ENCODE peak calls at places on chromosome 11, in ten cellular contexts. X is mesothelial cell of epicardium; P is RPMI8226; M is T-helper 17 cell; N is renal cortical epithelial cell; V is activated naive CD4-positive, alpha-beta T cell treated with Interleukin-2 at 50 U/mL for 16 hours; Y is MM.1S; U is left cardiac atrium; G is iPS DF 19.7; K is NB4. L is an unnamed sample.

GRCh38 chr11:119389611-119390254 is 8.2 kb upstream of the USP2 start:
- DNase-seq in X (no peak), P (peak), M (no peak), N (no peak), V (no peak), Y (peak), U (no peak), G (no peak), K (no peak), L (no peak)

GRCh38 chr11:13984616-13985474 is 22.3 kb downstream of the SPON1 start:
- DNase-seq in X (no peak), P (no peak), M (no peak), N (no peak), V (no peak), Y (no peak), U (no peak), G (no peak), K (no peak), L (no peak)

GRCh38 chr11:128745296-128746183 is 51.7 kb downstream of the FLI1 start:
- DNase-seq in X (no peak), P (no peak), M (no peak), N (no peak), V (no peak), Y (no peak), U (peak), G (no peak), K (no peak), L (no peak)

GRCh38 chr11:73198677-73199076 is 19.4 kb upstream of the P2RY2 start:
- DNase-seq in X (no peak), P (no peak), M (no peak), N (peak), V (no peak), Y (no peak), U (no peak), G (no peak), K (peak), L (no peak)

GRCh38 chr11:690738-691633 is 4.0 kb downstream of the DEAF1 start:
- DNase-seq in X (no peak), P (no peak), M (no peak), N (no peak), V (no peak), Y (no peak), U (no peak), G (no peak), K (peak), L (no peak)

GRCh38 chr11:102026217-102026616 is 21.0 kb upstream of the CFAP300 start:
- DNase-seq in X (no peak), P (no peak), M (no peak), N (peak), V (no peak), Y (no peak), U (no peak), G (no peak), K (no peak), L (no peak)

GRCh38 chr11:57735655-57736298 is 5.5 kb upstream of the SELENOH start:
- DNase-seq in X (no peak), P (no peak), M (no peak), N (no peak), V (no peak), Y (peak), U (no peak), G (no peak), K (no peak), L (no peak)

GRCh38 chr11:66391322-66391721 is 19.8 kb upstream of the SLC29A2 start:
- DNase-seq in X (no peak), P (peak), M (no peak), N (no peak), V (no peak), Y (no peak), U (no peak), G (no peak), K (no peak), L (no peak)

GRCh38 chr11:72918825-72919224 is 104.6 kb downstream of the ATG16L2 start:
- DNase-seq in X (no peak), P (no peak), M (no peak), N (no peak), V (no peak), Y (no peak), U (no peak), G (no peak), K (no peak), L (no peak)

GRCh38 chr11:77123591-77123990 is 4.5 kb upstream of the MYO7A start:
- DNase-seq in X (no peak), P (no peak), M (no peak), N (no peak), V (no peak), Y (no peak), U (no peak), G (no peak), K (no peak), L (no peak)

GRCh38 chr11:2169001-2169370 is 2.6 kb downstream of the TH start:
- DNase-seq in X (no peak), P (no peak), M (no peak), N (no peak), V (no peak), Y (no peak), U (no peak), G (no peak), K (no peak), L (no peak)

GRCh38 chr11:66055021-66055420 is 2.9 kb downstream of the SF3B2 start:
- DNase-seq in X (no peak), P (no peak), M (no peak), N (no peak), V (no peak), Y (no peak), U (no peak), G (no peak), K (no peak), L (no peak)

GRCh38 chr11:132784441-132784840 is 747.9 kb downstream of the OPCML start:
- DNase-seq in X (no peak), P (no peak), M (no peak), N (no peak), V (no peak), Y (no peak), U (peak), G (no peak), K (no peak), L (no peak)